ENCODE peak calls at places on chromosome 19, in nine cellular contexts. U, X, J, L, W, E, Q, F and D are unnamed samples. For H3K4me1, the result is how much of the 10 kb centered on the place peaks cover.

GRCh38 chr19:42606660-42607351 is 12.1 kb upstream of the CEACAM8 start:
- DNase-seq in U (no peak), X (peak), J (peak), L (peak), W (peak), E (peak), Q (peak), F (peak), D (peak)

GRCh38 chr19:8363803-8364771 is at the start of gene ANGPTL4:
- DNase-seq in U (peak), X (peak), J (peak), L (peak), W (peak), E (peak), Q (peak), F (peak), D (peak)

GRCh38 chr19:45279587-45280192 is 28.6 kb downstream of the MARK4 start:
- DNase-seq in U (no peak), X (no peak), J (no peak), L (no peak), W (no peak), E (no peak), Q (no peak), F (no peak), D (no peak)

GRCh38 chr19:15332311-15332996 is at the start of gene BRD4:
- DNase-seq in U (peak), X (peak), J (peak), L (peak), W (peak), E (peak), Q (peak), F (peak), D (peak)

GRCh38 chr19:51891193-51891747 is 3.5 kb upstream of the ZNF577 start:
- DNase-seq in U (no peak), X (no peak), J (no peak), L (no peak), W (no peak), E (no peak), Q (no peak), F (no peak), D (no peak)

GRCh38 chr19:56955637-56956216 is 115.2 kb upstream of the PEG3 start:
- DNase-seq in U (no peak), X (no peak), J (no peak), L (no peak), W (no peak), E (no peak), Q (no peak), F (no peak), D (no peak)

GRCh38 chr19:47723573-47723923 is 10.3 kb downstream of the EHD2 start:
- DNase-seq in U (peak), X (peak), J (no peak), L (peak), W (no peak), E (peak), Q (peak), F (no peak), D (peak)

GRCh38 chr19:55648657-55649578 is 906 bp downstream of the CCDC106 start:
- DNase-seq in U (no peak), X (no peak), J (no peak), L (no peak), W (no peak), E (no peak), Q (no peak), F (no peak), D (no peak)

GRCh38 chr19:595326-596262 is 5.9 kb downstream of the HCN2 start:
- DNase-seq in U (no peak), X (no peak), J (no peak), L (no peak), W (no peak), E (no peak), Q (no peak), F (no peak), D (no peak)

GRCh38 chr19:10516671-10517286 is 468 bp downstream of the S1PR5 start:
- DNase-seq in U (no peak), X (no peak), J (no peak), L (no peak), W (no peak), E (no peak), Q (no peak), F (no peak), D (no peak)

GRCh38 chr19:16882146-16882545 is 6.7 kb upstream of the F2RL3 start:
- DNase-seq in U (no peak), X (no peak), J (no peak), L (no peak), W (no peak), E (peak), Q (no peak), F (no peak), D (no peak)

GRCh38 chr19:5803752-5804515 is 933 bp upstream of the NRTN start:
- DNase-seq in U (peak), X (peak), J (peak), L (peak), W (peak), E (peak), Q (peak), F (peak), D (peak)

GRCh38 chr19:45765365-45766292 is 3.4 kb downstream of the SIX5 start:
- DNase-seq in U (peak), X (no peak), J (no peak), L (no peak), W (no peak), E (no peak), Q (no peak), F (no peak), D (no peak)

GRCh38 chr19:8377598-8377997 is 12.6 kb upstream of the RAB11B start:
- DNase-seq in U (no peak), X (no peak), J (no peak), L (no peak), W (no peak), E (no peak), Q (no peak), F (no peak), D (no peak)

GRCh38 chr19:49338023-49338677 is 2.9 kb downstream of the CD37 start:
- DNase-seq in U (no peak), X (no peak), J (no peak), L (no peak), W (no peak), E (no peak), Q (no peak), F (no peak), D (no peak)

GRCh38 chr19:30373593-30373992 is 1.4 kb downstream of the ZNF536 start:
- DNase-seq in U (no peak), X (no peak), J (no peak), L (no peak), W (no peak), E (no peak), Q (no peak), F (no peak), D (no peak)

GRCh38 chr19:31826325-31826724 is 477.1 kb upstream of the TSHZ3 start:
- DNase-seq in U (no peak), X (no peak), J (no peak), L (no peak), W (no peak), E (no peak), Q (no peak), F (no peak), D (no peak)

GRCh38 chr19:45160870-45161714 is at the start of gene NKPD1:
- DNase-seq in U (no peak), X (no peak), J (no peak), L (peak), W (no peak), E (no peak), Q (no peak), F (no peak), D (peak)

GRCh38 chr19:40599331-40600085 is 1.7 kb upstream of the LTBP4 start:
- DNase-seq in U (peak), X (peak), J (no peak), L (no peak), W (no peak), E (no peak), Q (no peak), F (no peak), D (no peak)

GRCh38 chr19:16378291-16378889 is 53.8 kb downstream of the KLF2 start:
- DNase-seq in U (no peak), X (no peak), J (no peak), L (no peak), W (no peak), E (no peak), Q (no peak), F (no peak), D (no peak)

GRCh38 chr19:6718741-6719539 is 1.5 kb downstream of the C3 start:
- DNase-seq in U (no peak), X (peak), J (peak), L (peak), W (no peak), E (peak), Q (no peak), F (peak), D (peak)

GRCh38 chr19:49020342-49020741 is 3.5 kb upstream of the LHB start:
- DNase-seq in U (no peak), X (no peak), J (no peak), L (peak), W (no peak), E (no peak), Q (no peak), F (no peak), D (no peak)

GRCh38 chr19:54728167-54728566 is 3.9 kb downstream of the KIR3DL3 start:
- DNase-seq in U (no peak), X (no peak), J (no peak), L (no peak), W (no peak), E (no peak), Q (no peak), F (no peak), D (peak)

GRCh38 chr19:45972944-45973525 is 630 bp downstream of the NOVA2 start:
- DNase-seq in U (no peak), X (no peak), J (no peak), L (no peak), W (no peak), E (no peak), Q (no peak), F (peak), D (no peak)

GRCh38 chr19:43545981-43546380 is 13.0 kb downstream of the ZNF575 start:
- DNase-seq in U (no peak), X (no peak), J (no peak), L (no peak), W (no peak), E (no peak), Q (no peak), F (no peak), D (no peak)

GRCh38 chr19:45444318-45445041 is 20.8 kb upstream of the ERCC1 start:
- DNase-seq in U (peak), X (peak), J (peak), L (peak), W (peak), E (peak), Q (peak), F (peak), D (peak)

GRCh38 chr19:32339988-32340874 is 5.2 kb upstream of the ZNF507 start:
- DNase-seq in U (peak), X (peak), J (peak), L (peak), W (peak), E (peak), Q (peak), F (peak), D (peak)

GRCh38 chr19:48390188-48391099 is 907 bp downstream of the KDELR1 start:
- DNase-seq in U (peak), X (peak), J (no peak), L (peak), W (peak), E (peak), Q (peak), F (peak), D (peak)

GRCh38 chr19:29771708-29772415 is 39.9 kb upstream of the CCNE1 start:
- DNase-seq in U (no peak), X (peak), J (peak), L (peak), W (no peak), E (peak), Q (peak), F (peak), D (no peak)

GRCh38 chr19:21677696-21678418 is 89.5 kb downstream of the ZNF100 start:
- DNase-seq in U (no peak), X (no peak), J (no peak), L (peak), W (no peak), E (no peak), Q (no peak), F (no peak), D (no peak)

GRCh38 chr19:33040994-33041827 is 23.5 kb downstream of the RHPN2 start:
- DNase-seq in U (no peak), X (no peak), J (peak), L (peak), W (no peak), E (peak), Q (no peak), F (no peak), D (no peak)

GRCh38 chr19:756232-756631 is 5.3 kb downstream of the MISP start:
- DNase-seq in U (no peak), X (peak), J (peak), L (no peak), W (no peak), E (peak), Q (peak), F (peak), D (no peak)

GRCh38 chr19:28990522-28990921 is 222.4 kb downstream of the UQCRFS1 start:
- DNase-seq in U (no peak), X (no peak), J (no peak), L (no peak), W (no peak), E (no peak), Q (no peak), F (no peak), D (no peak)

GRCh38 chr19:14127176-14127575 is 9.2 kb downstream of the ASF1B start:
- DNase-seq in U (no peak), X (no peak), J (no peak), L (no peak), W (no peak), E (no peak), Q (no peak), F (no peak), D (no peak)

GRCh38 chr19:49687566-49688316 is 1.7 kb upstream of the ADM5 start:
- DNase-seq in U (no peak), X (peak), J (no peak), L (no peak), W (no peak), E (no peak), Q (no peak), F (no peak), D (no peak)

GRCh38 chr19:56639217-56639616 is 3.7 kb upstream of the SMIM17 start:
- DNase-seq in U (no peak), X (peak), J (no peak), L (no peak), W (no peak), E (peak), Q (peak), F (peak), D (no peak)

GRCh38 chr19:10713317-10713716 is 4.6 kb upstream of the DNM2 start:
- DNase-seq in U (no peak), X (no peak), J (no peak), L (no peak), W (no peak), E (no peak), Q (no peak), F (no peak), D (no peak)

GRCh38 chr19:610071-610800 is 20.6 kb downstream of the HCN2 start:
- DNase-seq in U (no peak), X (peak), J (no peak), L (no peak), W (peak), E (peak), Q (no peak), F (no peak), D (no peak)

GRCh38 chr19:17419154-17419490 is 725 bp upstream of the MVB12A start:
- DNase-seq in U (no peak), X (no peak), J (no peak), L (no peak), W (no peak), E (no peak), Q (no peak), F (no peak), D (no peak)

GRCh38 chr19:1112254-1113208 is 8.7 kb downstream of the GPX4 start:
- DNase-seq in U (peak), X (no peak), J (no peak), L (peak), W (no peak), E (no peak), Q (no peak), F (peak), D (no peak)

GRCh38 chr19:4139614-4140236 is 13.7 kb upstream of the CREB3L3 start:
- DNase-seq in U (peak), X (peak), J (peak), L (peak), W (peak), E (peak), Q (peak), F (peak), D (peak)

GRCh38 chr19:4136680-4137088 is 12.8 kb upstream of the MAP2K2 start:
- DNase-seq in U (no peak), X (no peak), J (no peak), L (no peak), W (no peak), E (no peak), Q (no peak), F (no peak), D (no peak)

GRCh38 chr19:4134351-4134750 is 10.4 kb upstream of the MAP2K2 start:
- DNase-seq in U (no peak), X (no peak), J (no peak), L (no peak), W (no peak), E (no peak), Q (no peak), F (no peak), D (no peak)

GRCh38 chr19:4140237-4140711 is 13.2 kb upstream of the CREB3L3 start:
- DNase-seq in U (no peak), X (peak), J (peak), L (peak), W (no peak), E (peak), Q (peak), F (peak), D (no peak)

GRCh38 chr19:4138445-4138844 is 14.5 kb upstream of the MAP2K2 start:
- DNase-seq in U (no peak), X (no peak), J (no peak), L (no peak), W (no peak), E (no peak), Q (no peak), F (no peak), D (no peak)
- H3K4me1 ChIP-seq in U (under half), X (under half), J (under half), L (under half), W (under half), E (under half), Q (under half), F (under half), D (under half)

GRCh38 chr19:38837656-38838121 is 6.1 kb upstream of the ECH1 start:
- DNase-seq in U (no peak), X (no peak), J (no peak), L (peak), W (no peak), E (no peak), Q (peak), F (peak), D (no peak)
- H3K4me1 ChIP-seq in U (under half), X (under half), J (half or more), L (half or more), W (under half), E (under half), Q (under half), F (under half), D (under half)

GRCh38 chr19:19354932-19355331 is 34.3 kb downstream of the MAU2 start:
- DNase-seq in U (no peak), X (no peak), J (no peak), L (no peak), W (no peak), E (no peak), Q (no peak), F (no peak), D (no peak)

GRCh38 chr19:19354007-19354406 is 33.4 kb downstream of the MAU2 start:
- DNase-seq in U (no peak), X (no peak), J (no peak), L (no peak), W (no peak), E (no peak), Q (no peak), F (no peak), D (no peak)

GRCh38 chr19:19355606-19356139 is 35.0 kb downstream of the MAU2 start:
- DNase-seq in U (no peak), X (no peak), J (no peak), L (no peak), W (no peak), E (no peak), Q (no peak), F (no peak), D (no peak)

GRCh38 chr19:19356500-19356899 is 35.9 kb downstream of the MAU2 start:
- DNase-seq in U (no peak), X (no peak), J (no peak), L (no peak), W (no peak), E (no peak), Q (no peak), F (no peak), D (no peak)

DNA sequence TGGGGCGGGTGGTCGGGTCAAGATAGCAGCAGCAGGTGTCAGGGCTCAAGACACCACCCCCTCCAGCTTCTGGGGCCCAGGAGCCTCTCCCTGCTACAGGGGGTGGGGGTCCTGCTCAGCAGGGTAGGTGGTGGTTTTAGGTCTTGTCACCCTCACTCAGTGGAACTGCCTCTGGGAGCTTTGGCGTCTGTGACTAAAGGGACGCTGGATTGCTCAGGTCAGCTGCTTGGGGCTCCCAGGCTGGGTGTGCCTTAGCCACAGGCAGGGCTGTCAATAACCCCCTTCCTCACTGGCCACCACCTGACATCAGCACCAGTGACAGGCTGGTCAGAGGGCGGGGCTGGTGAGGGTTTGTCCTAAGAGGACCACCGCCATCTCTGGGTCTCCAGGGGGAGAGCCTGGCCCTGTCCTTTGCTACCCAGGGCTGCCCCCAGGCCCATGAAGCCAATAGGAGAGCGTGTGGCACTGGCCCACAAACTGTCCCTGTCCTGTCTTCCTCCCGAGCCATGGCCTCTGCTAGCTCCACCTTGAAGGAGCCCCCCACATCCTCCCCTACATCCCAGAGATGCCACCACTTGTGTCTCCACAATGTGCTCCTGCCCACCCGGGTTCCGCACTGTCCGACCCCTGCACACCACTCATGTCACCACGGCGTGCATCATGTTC is 36.4 kb downstream of the MAU2 start:
- DNase-seq in U (no peak), X (no peak), J (no peak), L (no peak), W (no peak), E (no peak), Q (no peak), F (no peak), D (no peak)
- H3K4me1 ChIP-seq in U (under half), X (under half), J (under half), L (under half), W (under half), E (under half), Q (under half), F (under half), D (under half)

DNA sequence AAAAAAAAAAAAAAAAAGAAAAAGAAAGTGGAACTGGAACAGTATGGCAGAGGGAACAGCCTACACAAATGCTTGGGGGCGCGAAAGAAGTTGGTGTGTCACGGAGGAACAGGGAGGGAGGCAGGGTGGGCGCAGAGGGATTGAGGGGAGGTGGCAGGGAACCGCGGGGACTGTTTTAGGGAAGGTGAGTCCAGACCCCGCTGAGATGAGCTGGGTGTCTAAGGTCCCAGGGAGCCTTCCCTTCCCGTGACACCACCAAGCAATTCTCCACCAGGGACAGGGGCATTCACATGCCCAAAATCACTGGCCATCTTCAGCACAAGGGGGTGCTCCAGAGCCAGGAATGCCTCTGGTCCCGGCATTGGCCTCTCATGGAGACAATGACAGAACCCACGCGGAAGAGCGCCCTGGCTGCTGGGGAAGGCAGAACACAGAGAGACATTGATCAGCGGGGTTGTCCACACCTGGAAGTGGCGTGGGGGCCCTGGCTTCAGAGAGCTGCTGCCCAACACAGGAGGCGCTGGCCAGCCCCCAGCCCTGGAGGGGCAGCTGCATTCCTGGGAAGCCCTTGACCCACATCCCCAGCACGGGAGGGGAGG is 6.9 kb downstream of the PEAK3 start:
- DNase-seq in U (no peak), X (peak), J (peak), L (peak), W (no peak), E (peak), Q (peak), F (peak), D (peak)
- H3K4me1 ChIP-seq in U (under half), X (under half), J (under half), L (under half), W (under half), E (under half), Q (under half), F (half or more), D (under half)

GRCh38 chr19:35216833-35217707 is 11.5 kb downstream of the FAM187B start:
- DNase-seq in U (no peak), X (no peak), J (no peak), L (peak), W (no peak), E (no peak), Q (no peak), F (no peak), D (no peak)
- H3K4me1 ChIP-seq in U (under half), X (under half), J (under half), L (under half), W (half or more), E (under half), Q (under half), F (under half), D (under half)